ENCODE peak calls at places on chromosome 7, in six cellular contexts. P is fibroblast of lung, K is foreskin keratinocyte, H is MM.1S, Q is A549, S is SK-N-SH. Z is an unnamed sample.
A peak's percentile ranks its signal among the peaks of the same experiment; 100 is the strongest.

GRCh38 chr7:80622531-80622930 is 15.9 kb upstream of the CD36 start:
- DNase-seq in P (peak; percentile 74), K (peak; percentile 25), H (no peak), Q (no peak), S (no peak), Z (no peak)

GRCh38 chr7:16430133-16430532 is 8.8 kb upstream of the CRPPA start:
- DNase-seq in P (no peak), K (peak; percentile 26), H (no peak), Q (no peak), S (no peak), Z (no peak)

GRCh38 chr7:72048420-72048819 is 363.7 kb downstream of the CALN1 start:
- DNase-seq in P (no peak), K (no peak), H (no peak), Q (no peak), S (no peak), Z (no peak)

GRCh38 chr7:133869556-133869955 is 257.6 kb upstream of the LRGUK start:
- DNase-seq in P (no peak), K (no peak), H (no peak), Q (no peak), S (no peak), Z (no peak)

GRCh38 chr7:69367785-69368184 is 230.5 kb upstream of the AUTS2 start:
- DNase-seq in P (no peak), K (peak; percentile 80), H (no peak), Q (peak; percentile 72), S (no peak), Z (no peak)

GRCh38 chr7:4682621-4683042 is 537 bp downstream of the FOXK1 start:
- DNase-seq in P (peak; percentile 55), K (no peak), H (peak; percentile 42), Q (peak; percentile 74), S (no peak), Z (peak; percentile 46)

GRCh38 chr7:45698527-45699309 is 124.5 kb downstream of the ADCY1 start:
- DNase-seq in P (no peak), K (no peak), H (no peak), Q (no peak), S (no peak), Z (peak; percentile 4)

GRCh38 chr7:130814753-130815152 is 80.7 kb upstream of the KLF14 start:
- DNase-seq in P (peak; percentile 64), K (peak; percentile 17), H (peak; percentile 25), Q (peak; percentile 32), S (no peak), Z (no peak)

GRCh38 chr7:101166909-101167644 is 1.7 kb upstream of the VGF start:
- DNase-seq in P (no peak), K (no peak), H (no peak), Q (no peak), S (peak; percentile 78), Z (no peak)

GRCh38 chr7:101167645-101168411 is 2.5 kb upstream of the VGF start:
- DNase-seq in P (no peak), K (no peak), H (no peak), Q (no peak), S (peak; percentile 41), Z (no peak)

GRCh38 chr7:101165958-101166602 is 711 bp upstream of the VGF start:
- DNase-seq in P (no peak), K (no peak), H (no peak), Q (no peak), S (peak; percentile 53), Z (no peak)

GRCh38 chr7:101165075-101165957 is at the start of gene VGF:
- DNase-seq in P (peak; percentile 92), K (peak; percentile 79), H (peak; percentile 95), Q (peak; percentile 96), S (peak; percentile 97), Z (peak; percentile 95)

DNA sequence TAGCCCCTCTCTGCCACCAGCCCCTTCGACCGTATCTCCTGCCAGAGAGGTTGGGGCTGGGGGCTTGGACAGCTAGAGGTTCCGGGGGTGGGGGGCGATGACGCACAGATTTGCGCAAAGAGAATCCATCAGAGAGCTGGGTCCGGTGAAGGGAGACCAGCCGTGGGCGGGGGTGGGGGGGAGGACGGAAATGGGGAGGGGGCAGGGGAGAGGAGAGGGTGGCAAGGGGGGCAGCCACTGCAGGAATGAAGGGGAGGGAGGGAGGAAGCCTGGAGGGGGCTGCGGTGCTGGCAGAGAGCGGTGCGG is 1.2 kb upstream of the VGF start:
- DNase-seq in P (no peak), K (no peak), H (no peak), Q (no peak), S (peak; percentile 79), Z (no peak)
- H3K4me1 ChIP-seq in P (peaks cover 20% of the 10 kb centered on the region), K (peaks cover 15% of the 10 kb centered on the region), H (peaks cover 5% of the 10 kb centered on the region), Q (peaks cover 85% of the 10 kb centered on the region), S (peaks cover 69% of the 10 kb centered on the region), Z (peaks cover 14% of the 10 kb centered on the region)

GRCh38 chr7:30274641-30275040 is 9.8 kb upstream of the ZNRF2 start:
- DNase-seq in P (no peak), K (no peak), H (no peak), Q (no peak), S (no peak), Z (no peak)
- H3K4me1 ChIP-seq in P (no peaks in the 10 kb centered on the region), K (no peaks in the 10 kb centered on the region), H (no peaks in the 10 kb centered on the region), Q (no peaks in the 10 kb centered on the region), S (no peaks in the 10 kb centered on the region), Z (no peaks in the 10 kb centered on the region)

GRCh38 chr7:66142996-66143395 is 28.3 kb downstream of the CRCP start:
- DNase-seq in P (no peak), K (peak; percentile 82), H (no peak), Q (no peak), S (no peak), Z (no peak)
- H3K4me1 ChIP-seq in P (peaks cover 24% of the 10 kb centered on the region), K (peaks cover 9% of the 10 kb centered on the region), H (no peaks in the 10 kb centered on the region), Q (peaks cover 15% of the 10 kb centered on the region), S (peaks cover 67% of the 10 kb centered on the region), Z (no peaks in the 10 kb centered on the region)

GRCh38 chr7:39623312-39624201 is at the start of gene RALA:
- DNase-seq in P (peak; percentile 94), K (peak; percentile 90), H (peak; percentile 88), Q (peak; percentile 93), S (peak; percentile 99), Z (peak; percentile 96)
- H3K4me1 ChIP-seq in P (peaks cover 14% of the 10 kb centered on the region), K (peaks cover 36% of the 10 kb centered on the region), H (peaks cover 15% of the 10 kb centered on the region), Q (peaks cover 34% of the 10 kb centered on the region), S (peaks cover 29% of the 10 kb centered on the region), Z (peaks cover 5% of the 10 kb centered on the region)

GRCh38 chr7:155093586-155093985 is 23.5 kb downstream of the HTR5A start:
- DNase-seq in P (no peak), K (no peak), H (peak; percentile 54), Q (no peak), S (no peak), Z (no peak)
- H3K4me1 ChIP-seq in P (no peaks in the 10 kb centered on the region), K (no peaks in the 10 kb centered on the region), H (no peaks in the 10 kb centered on the region), Q (no peaks in the 10 kb centered on the region), S (no peaks in the 10 kb centered on the region), Z (no peaks in the 10 kb centered on the region)

DNA sequence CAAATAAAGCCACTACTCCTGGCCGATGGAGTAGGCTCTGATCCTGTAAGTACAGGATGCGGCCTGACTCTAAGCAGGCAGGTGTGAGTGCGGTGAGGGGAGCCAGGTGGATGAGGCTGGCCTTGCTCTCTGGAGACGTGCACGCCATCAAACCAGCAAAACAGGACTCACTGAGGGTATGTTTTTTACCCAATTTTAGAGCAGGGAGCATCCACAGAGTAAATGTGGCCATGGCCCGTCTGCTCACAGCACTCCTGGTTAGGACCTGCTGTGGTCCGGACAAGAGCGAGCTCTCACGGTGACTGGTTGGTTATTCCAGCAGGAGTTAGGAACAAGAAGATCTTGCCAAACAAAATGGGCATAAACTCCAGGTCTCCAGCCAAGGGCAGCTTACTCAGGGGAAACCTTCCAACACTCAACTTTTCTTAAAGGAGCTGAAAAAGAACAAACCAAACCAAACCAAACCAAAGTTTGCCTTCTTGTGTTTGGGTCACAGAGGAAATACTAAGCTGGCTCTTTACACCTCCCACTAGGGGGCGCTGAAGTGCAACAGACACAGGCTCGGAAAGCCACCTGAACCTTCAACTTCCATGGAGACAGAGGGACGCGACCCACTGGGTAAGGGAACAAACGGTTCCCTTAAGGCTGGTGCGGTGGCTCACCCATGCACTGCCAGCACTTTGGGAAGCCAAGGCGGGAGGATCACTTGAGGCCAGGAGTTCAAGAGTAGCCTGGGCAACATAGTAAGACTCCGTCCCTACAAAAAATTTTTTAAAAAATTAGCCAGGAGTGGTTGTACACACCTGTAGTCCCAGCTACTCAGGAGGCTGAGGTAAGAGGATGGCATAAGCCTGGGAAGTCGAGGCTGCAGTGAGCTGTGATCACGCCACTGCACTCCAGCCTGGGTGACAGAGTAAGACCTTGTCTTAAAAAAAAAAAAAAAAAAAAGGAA is 122.4 kb downstream of the CLEC2L start:
- DNase-seq in P (peak; percentile 89), K (peak; percentile 48), H (peak; percentile 85), Q (peak; percentile 84), S (peak; percentile 85), Z (peak; percentile 89)
- H3K4me1 ChIP-seq in P (peaks cover 5% of the 10 kb centered on the region), K (peaks cover under 1% of the 10 kb centered on the region), H (no peaks in the 10 kb centered on the region), Q (peaks cover 43% of the 10 kb centered on the region), S (peaks cover 5% of the 10 kb centered on the region), Z (peaks cover 4% of the 10 kb centered on the region)

GRCh38 chr7:20299145-20299544 is 31.6 kb upstream of the ITGB8 start:
- DNase-seq in P (no peak), K (no peak), H (no peak), Q (no peak), S (no peak), Z (no peak)

GRCh38 chr7:20302866-20303265 is 27.8 kb upstream of the ITGB8 start:
- DNase-seq in P (no peak), K (no peak), H (no peak), Q (no peak), S (no peak), Z (no peak)

GRCh38 chr7:20298486-20298901 is 32.2 kb upstream of the ITGB8 start:
- DNase-seq in P (no peak), K (no peak), H (no peak), Q (no peak), S (no peak), Z (no peak)

GRCh38 chr7:20301311-20301939 is 29.3 kb upstream of the ITGB8 start:
- DNase-seq in P (peak; percentile 73), K (peak; percentile 83), H (no peak), Q (peak; percentile 10), S (no peak), Z (no peak)

DNA sequence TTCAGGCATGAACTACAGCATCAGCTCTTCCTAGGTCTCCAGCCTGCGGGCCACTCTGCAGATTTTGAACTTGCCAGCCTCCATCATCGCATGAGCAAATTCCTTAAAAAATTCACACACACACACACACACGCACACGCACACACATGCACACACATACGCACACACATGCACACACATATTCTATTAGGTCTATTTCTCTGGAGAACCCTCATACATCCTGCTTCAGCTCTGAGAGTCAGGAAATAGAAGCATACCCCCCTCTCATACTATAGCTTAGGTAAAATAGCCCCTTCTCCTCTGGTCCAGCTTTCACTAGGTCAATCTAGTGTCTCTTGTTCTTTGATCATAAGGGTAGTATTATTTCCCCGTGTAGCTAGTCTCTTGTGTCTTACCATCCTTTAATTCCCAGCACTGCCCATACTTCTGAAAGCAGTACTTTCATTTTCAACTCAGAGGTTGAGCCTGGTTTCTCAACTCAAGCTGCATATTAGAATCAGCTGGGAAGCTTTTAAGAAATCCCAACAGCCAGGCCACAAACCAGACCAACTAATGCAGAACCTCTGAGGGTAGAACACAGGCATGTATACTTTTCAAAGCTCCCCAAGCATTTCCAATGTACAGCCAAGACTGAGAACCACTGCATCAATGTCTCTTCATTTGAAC is 30.9 kb upstream of the ITGB8 start:
- DNase-seq in P (peak; percentile 59), K (no peak), H (peak; percentile 80), Q (no peak), S (no peak), Z (no peak)
- H3K4me1 ChIP-seq in P (no peaks in the 10 kb centered on the region), K (peaks cover 11% of the 10 kb centered on the region), H (peaks cover 21% of the 10 kb centered on the region), Q (peaks cover 9% of the 10 kb centered on the region), S (no peaks in the 10 kb centered on the region), Z (no peaks in the 10 kb centered on the region)